ENCODE peak calls at places on chromosomes 4 and X, in ten cellular contexts. G is stimulated activated CD8-positive, alpha-beta memory T cell treated with anti-CD3 and anti-CD28 coated beads, Interleukin-2, amount 100 ng/mL, for 1 hour; N is T-helper 17 cell; C is T-helper 2 cell; H is neural progenitor cell; I is AG04450; P is AG04449; J is B cell; K is NCI-H1092; M is T-helper 9 cell. W is an unnamed sample.

GRCh38 chrX:146154191-146154590 is 336.6 kb downstream of the SLITRK2 start:
- DNase-seq in G (no peak), N (no peak), C (no peak), H (no peak), I (no peak), P (no peak), J (no peak), K (no peak), M (no peak), W (no peak)

GRCh38 chr4:683982-684571 is 4.9 kb downstream of the SLC49A3 start:
- DNase-seq in G (no peak), N (no peak), C (peak), H (peak), I (no peak), P (no peak), J (no peak), K (peak), M (no peak), W (peak)

GRCh38 chr4:6548201-6548881 is 26.6 kb upstream of the MAN2B2 start:
- DNase-seq in G (no peak), N (no peak), C (no peak), H (peak), I (no peak), P (no peak), J (no peak), K (peak), M (no peak), W (no peak)

GRCh38 chrX:108307408-108308085 is 130.7 kb downstream of the COL4A6 start:
- DNase-seq in G (no peak), N (no peak), C (no peak), H (no peak), I (no peak), P (no peak), J (no peak), K (peak), M (no peak), W (no peak)

GRCh38 chrX:21741869-21742701 is 15.8 kb downstream of the SMPX start:
- DNase-seq in G (no peak), N (no peak), C (no peak), H (no peak), I (no peak), P (no peak), J (no peak), K (no peak), M (no peak), W (no peak)

GRCh38 chrX:397575-397974 is 10.9 kb upstream of the PPP2R3B start:
- DNase-seq in G (no peak), N (no peak), C (no peak), H (peak), I (no peak), P (no peak), J (no peak), K (no peak), M (no peak), W (no peak)

GRCh38 chr4:158914178-158914577 is 145.4 kb downstream of the FNIP2 start:
- DNase-seq in G (no peak), N (no peak), C (no peak), H (no peak), I (no peak), P (peak), J (no peak), K (no peak), M (no peak), W (no peak)

GRCh38 chrX:30831082-30831481 is 58.0 kb downstream of the TAB3 start:
- DNase-seq in G (no peak), N (no peak), C (peak), H (peak), I (no peak), P (no peak), J (no peak), K (no peak), M (no peak), W (no peak)

GRCh38 chr4:152620915-152621314 is 58.9 kb downstream of the TMEM154 start:
- DNase-seq in G (no peak), N (no peak), C (no peak), H (no peak), I (no peak), P (no peak), J (no peak), K (no peak), M (no peak), W (no peak)

GRCh38 chr4:3420606-3420955 is 21.2 kb upstream of the HGFAC start:
- DNase-seq in G (no peak), N (no peak), C (no peak), H (no peak), I (no peak), P (no peak), J (no peak), K (no peak), M (no peak), W (no peak)

GRCh38 chrX:23883737-23884354 is 23.9 kb downstream of the APOO start:
- DNase-seq in G (no peak), N (no peak), C (no peak), H (no peak), I (no peak), P (no peak), J (no peak), K (no peak), M (no peak), W (no peak)

GRCh38 chrX:135302269-135302873 is 6.9 kb upstream of the ETDC start:
- DNase-seq in G (no peak), N (no peak), C (no peak), H (peak), I (no peak), P (no peak), J (no peak), K (no peak), M (no peak), W (no peak)

W was measured in C1 segment of cervical spinal cord.